ENCODE peak calls at places on chromosomes 3 and 15, in seven cellular contexts. M is LHCN-M2, A is GM03348, Y is activated T-cell treated with anti-CD3 and anti-CD28 coated beads for 4 hours, F is amniotic stem cell, B is foreskin keratinocyte, O is kidney glomerular epithelial cell. R is an unnamed sample.

GRCh38 chr15:49255966-49256759 is 86.1 kb downstream of the GALK2 start:
- DNase-seq in A (no peak), B (no peak), M (peak), F (no peak), Y (no peak), O (no peak), R (no peak)

GRCh38 chr3:155131104-155131503 is 51.0 kb downstream of the MME start:
- DNase-seq in Y (no peak), B (peak), A (no peak), M (peak), O (no peak), F (peak), R (no peak)

GRCh38 chr3:193771736-193772135 is 178.7 kb downstream of the OPA1 start:
- DNase-seq in M (no peak), Y (no peak), O (no peak), A (no peak), B (no peak), F (no peak), R (no peak)

GRCh38 chr3:194555175-194556062 is 68.6 kb upstream of the ATP13A3 start:
- DNase-seq in M (no peak), Y (no peak), O (no peak), F (no peak), A (no peak), B (no peak), R (no peak)

GRCh38 chr3:126293370-126294082 is 63.7 kb downstream of the KLF15 start:
- DNase-seq in Y (no peak), A (peak), O (no peak), F (no peak), M (no peak), B (no peak), R (no peak)

GRCh38 chr3:126014252-126014651 is 45.3 kb downstream of the ROPN1B start:
- DNase-seq in O (no peak), F (no peak), B (peak), Y (no peak), M (peak), A (peak), R (no peak)

GRCh38 chr3:101780661-101781060 is 1.6 kb downstream of the NXPE3 start:
- DNase-seq in Y (no peak), O (peak), F (peak), B (peak), A (peak), M (peak), R (no peak)

GRCh38 chr3:10116928-10117327 is 1.5 kb downstream of the BRK1 start:
- DNase-seq in F (no peak), M (no peak), Y (no peak), O (no peak), B (no peak), A (no peak), R (no peak)

GRCh38 chr15:70783610-70784021 is 20.3 kb upstream of the UACA start:
- DNase-seq in A (peak), B (peak), Y (no peak), F (peak), O (peak), M (peak), R (no peak)

GRCh38 chr3:16770021-16770420 is 114.7 kb upstream of the PLCL2 start:
- DNase-seq in B (no peak), O (no peak), M (peak), F (no peak), Y (no peak), A (no peak), R (no peak)

GRCh38 chr15:41492597-41493204 is 973 bp upstream of the ITPKA start:
- DNase-seq in B (no peak), A (no peak), M (no peak), F (no peak), Y (no peak), O (no peak), R (no peak)

GRCh38 chr3:56096941-56097340 is 371.3 kb downstream of the ERC2 start:
- DNase-seq in Y (no peak), B (no peak), O (no peak), F (no peak), M (no peak), A (no peak), R (no peak)

GRCh38 chr3:128052831-128053419 is 688 bp downstream of the SEC61A1 start:
- DNase-seq in B (no peak), A (no peak), O (no peak), M (peak), Y (no peak), F (no peak), R (no peak)

GRCh38 chr15:82105458-82106205 is 59.8 kb upstream of the MEX3B start:
- DNase-seq in F (no peak), A (peak), M (peak), Y (no peak), B (peak), O (peak), R (peak)

GRCh38 chr3:124277516-124277890 is 285.6 kb upstream of the ROPN1 start:
- DNase-seq in O (no peak), F (no peak), A (peak), B (no peak), Y (no peak), M (no peak), R (no peak)

GRCh38 chr3:81419196-81419595 is 342.2 kb downstream of the GBE1 start:
- DNase-seq in F (no peak), B (no peak), O (peak), Y (no peak), A (peak), M (peak), R (no peak)

GRCh38 chr15:30649952-30650929 is 24.3 kb downstream of the ARHGAP11B start:
- DNase-seq in O (no peak), Y (no peak), F (no peak), A (no peak), M (peak), B (no peak), R (no peak)

GRCh38 chr15:48858401-48858800 is 19.5 kb upstream of the EID1 start:
- DNase-seq in A (peak), Y (no peak), O (no peak), F (no peak), B (no peak), M (peak), R (no peak)

GRCh38 chr3:193962986-193963683 is 172.8 kb upstream of the HES1 start:
- DNase-seq in F (no peak), B (no peak), O (no peak), A (no peak), M (no peak), Y (no peak), R (no peak)

GRCh38 chr3:158771577-158771976 is 30.3 kb upstream of the MFSD1 start:
- DNase-seq in Y (no peak), M (no peak), O (no peak), B (no peak), A (no peak), F (no peak), R (no peak)

GRCh38 chr15:67801142-67801541 is 24.2 kb upstream of the SKOR1 start:
- DNase-seq in A (no peak), F (no peak), B (no peak), Y (no peak), M (no peak), O (no peak), R (no peak)

GRCh38 chr3:163809540-163809993 is 1268.7 kb downstream of the SI start:
- DNase-seq in Y (no peak), O (no peak), A (no peak), B (no peak), F (no peak), M (no peak), R (no peak)

GRCh38 chr15:33380406-33380805 is 69.6 kb downstream of the RYR3 start:
- DNase-seq in Y (no peak), A (no peak), O (no peak), B (no peak), M (no peak), F (no peak), R (no peak)

GRCh38 chr3:117788086-117788485 is 1078.5 kb downstream of the TUSC7 start:
- DNase-seq in M (peak), Y (no peak), O (peak), B (no peak), F (peak), A (peak), R (no peak)

GRCh38 chr3:55074861-55075260 is 147.0 kb upstream of the LRTM1 start:
- DNase-seq in M (peak), A (no peak), F (no peak), B (no peak), O (no peak), Y (no peak), R (no peak)

GRCh38 chr3:12662593-12663310 is 1.2 kb downstream of the RAF1 start:
- DNase-seq in A (peak), B (no peak), Y (peak), M (peak), F (no peak), O (no peak), R (no peak)

GRCh38 chr15:58390118-58390517 is 41.7 kb upstream of the LIPC start:
- DNase-seq in Y (no peak), O (no peak), F (no peak), A (no peak), M (no peak), B (no peak), R (no peak)

GRCh38 chr3:95711789-95712188 is 1102.6 kb upstream of the EPHA6 start:
- DNase-seq in A (no peak), M (no peak), Y (no peak), F (no peak), O (no peak), B (no peak), R (no peak)

GRCh38 chr3:34196914-34197313 is 398.5 kb downstream of the PDCD6IP start:
- DNase-seq in O (no peak), A (no peak), F (no peak), B (no peak), M (no peak), Y (no peak), R (no peak)

GRCh38 chr3:45890405-45890804 is 4.1 kb downstream of the CCR9 start:
- DNase-seq in A (no peak), O (peak), M (no peak), B (no peak), F (no peak), Y (no peak), R (peak)

GRCh38 chr3:52277071-52277964 is 1.1 kb downstream of the WDR82 start:
- DNase-seq in F (no peak), O (peak), Y (peak), M (peak), B (no peak), A (peak), R (no peak)

GRCh38 chr3:170740726-170741591 is 129.0 kb downstream of the RPL22L1 start:
- DNase-seq in M (peak), O (no peak), A (peak), Y (no peak), F (peak), B (peak), R (peak)

GRCh38 chr3:11375333-11376076 is 103.3 kb downstream of the ATG7 start:
- DNase-seq in Y (no peak), M (no peak), A (no peak), O (no peak), B (no peak), F (no peak), R (no peak)

GRCh38 chr3:105938101-105938500 is 69.3 kb upstream of the CBLB start:
- DNase-seq in F (no peak), A (peak), O (no peak), B (no peak), Y (no peak), M (peak), R (no peak)

GRCh38 chr15:27694506-27695077 is 404.5 kb downstream of the OCA2 start:
- DNase-seq in B (peak), A (no peak), M (no peak), Y (no peak), O (no peak), F (no peak), R (no peak)

GRCh38 chr3:60954049-60954448 is 297.2 kb downstream of the FHIT start:
- DNase-seq in O (no peak), A (peak), B (no peak), Y (no peak), M (no peak), F (no peak), R (no peak)

GRCh38 chr3:13011369-13012227 is 61.6 kb downstream of the IQSEC1 start:
- DNase-seq in A (no peak), M (no peak), O (no peak), B (no peak), Y (peak), F (no peak), R (peak)